ENCODE peak calls at places on chromosomes 12 and 14, in four cellular contexts. J is choroid plexus epithelial cell, Q is cardiac muscle cell, I is HL-60. L is an unnamed sample.

GRCh38 chr14:64711039-64711438 is 6.8 kb downstream of the PLEKHG3 start:
- DNase-seq in I (no peak), J (no peak), Q (no peak), L (no peak)

GRCh38 chr14:64706552-64707193 is 2.4 kb downstream of the PLEKHG3 start:
- DNase-seq in Q (no peak), J (no peak), I (no peak), L (no peak)

GRCh38 chr14:76967788-76968187 is 60.7 kb downstream of the IRF2BPL start:
- DNase-seq in Q (no peak), I (no peak), J (no peak), L (no peak)

GRCh38 chr14:72075649-72076334 is 143.6 kb downstream of the RGS6 start:
- DNase-seq in Q (no peak), I (no peak), J (no peak), L (no peak)

GRCh38 chr12:68773582-68773981 is 27.6 kb downstream of the SLC35E3 start:
- DNase-seq in Q (no peak), J (peak), I (no peak), L (no peak)

GRCh38 chr12:129076466-129077325 is 223.4 kb downstream of the GLT1D1 start:
- DNase-seq in J (no peak), Q (no peak), I (no peak), L (no peak)

GRCh38 chr12:26309646-26310045 is 114.3 kb downstream of the SSPN start:
- DNase-seq in Q (no peak), I (no peak), J (no peak), L (no peak)

GRCh38 chr12:22746720-22747119 is 121.7 kb downstream of the ETNK1 start:
- DNase-seq in J (no peak), Q (no peak), I (no peak), L (no peak)

GRCh38 chr14:91341331-91342242 is 76.0 kb downstream of the CCDC88C start:
- DNase-seq in J (no peak), I (no peak), Q (no peak), L (no peak)

DNA sequence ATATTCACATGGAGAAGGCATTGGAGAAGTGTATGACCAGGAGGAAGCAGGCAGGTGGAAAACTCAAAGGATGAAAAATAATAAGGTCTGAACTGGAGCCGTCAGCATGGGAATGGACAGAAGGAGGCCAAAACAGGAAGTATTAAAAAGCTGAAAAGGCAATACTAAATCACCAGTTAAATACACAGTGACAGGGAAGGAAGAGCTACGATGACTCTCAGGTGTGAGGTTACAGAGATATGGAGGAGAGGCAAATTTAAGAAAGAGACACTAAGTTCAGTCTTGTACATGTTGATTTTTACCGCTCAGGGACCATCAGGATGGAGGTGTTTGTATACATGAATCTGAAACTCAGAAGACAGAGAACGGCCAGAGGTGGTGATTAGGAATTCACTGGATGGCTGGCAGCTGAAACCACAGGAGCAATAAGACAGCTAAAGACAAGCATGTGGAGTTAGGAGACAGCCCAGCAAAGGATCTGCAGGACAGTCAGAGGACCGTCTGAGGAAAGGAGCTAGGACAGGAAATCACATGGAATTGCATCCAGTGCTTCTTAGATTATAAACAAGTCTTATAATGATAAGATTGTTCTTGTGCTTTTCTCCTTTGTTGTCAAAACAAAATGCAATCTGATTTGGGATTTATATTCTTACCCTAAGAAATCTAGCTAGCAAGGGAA is 33.9 kb upstream of the CDKN3 start:
- DNase-seq in I (no peak), Q (peak), J (no peak), L (no peak)
- TF ChIP-seq CTCF in I (no peak), Q (no peak), J (no peak), L (no peak)

GRCh38 chr12:50084775-50085614 is at the start of gene SMARCD1:
- DNase-seq in Q (peak), I (peak), J (peak), L (peak)
- TF ChIP-seq CTCF in Q (peak), I (peak), J (peak), L (no peak)

GRCh38 chr14:35213869-35214387 is 78.3 kb upstream of the PSMA6 start:
- DNase-seq in I (no peak), Q (peak), J (peak), L (peak)

GRCh38 chr14:35218963-35219362 is 73.2 kb upstream of the PSMA6 start:
- DNase-seq in Q (no peak), J (no peak), I (no peak), L (no peak)

GRCh38 chr14:35212471-35213142 is 79.6 kb upstream of the PSMA6 start:
- DNase-seq in Q (no peak), J (no peak), I (no peak), L (no peak)

GRCh38 chr14:35213143-35213788 is 78.9 kb upstream of the PSMA6 start:
- DNase-seq in I (no peak), Q (peak), J (no peak), L (peak)

DNA sequence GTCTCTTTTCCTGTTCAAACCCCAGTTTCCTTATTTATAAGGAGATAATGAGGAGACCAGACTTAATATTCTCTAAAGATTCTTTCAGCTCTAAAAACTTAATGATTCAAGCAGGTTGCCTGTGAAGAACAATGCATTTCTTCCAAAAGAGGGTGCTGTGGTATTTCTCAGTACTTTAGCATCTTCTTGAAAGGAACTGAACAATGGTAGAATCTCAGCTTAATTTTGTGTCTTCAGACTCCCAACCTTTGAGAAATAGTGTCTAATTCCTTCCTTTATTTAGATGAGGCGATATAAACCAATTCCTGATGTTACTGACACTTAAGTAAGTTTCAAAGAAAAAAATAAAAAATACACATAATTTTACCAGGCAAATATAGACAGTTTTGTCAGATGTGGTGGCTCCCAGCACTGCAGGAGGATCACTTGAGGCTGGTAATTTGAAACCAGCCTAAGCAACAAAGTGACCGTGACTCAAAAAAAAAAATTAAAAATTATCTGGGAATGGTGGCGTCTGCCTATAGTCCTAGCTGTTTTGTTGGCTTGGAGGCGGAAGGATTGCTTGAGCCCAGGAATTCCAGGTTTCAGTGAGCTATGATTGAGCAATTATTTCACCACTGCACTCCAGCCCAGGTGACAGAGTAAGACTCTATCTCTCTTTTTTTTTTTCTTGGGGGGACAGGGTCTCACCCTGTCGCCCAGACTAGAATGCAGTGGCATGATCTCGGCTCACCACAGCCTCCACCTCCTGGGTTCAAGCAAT is 76.9 kb upstream of the PSMA6 start:
- DNase-seq in I (no peak), J (peak), Q (peak), L (peak)
- TF ChIP-seq CTCF in I (no peak), J (peak), Q (peak), L (peak)

GRCh38 chr12:46373303-46374182 is 970 bp upstream of the SLC38A2 start:
- DNase-seq in J (peak), Q (peak), I (no peak), L (peak)
- TF ChIP-seq CTCF in J (peak), Q (peak), I (no peak), L (no peak)

DNA sequence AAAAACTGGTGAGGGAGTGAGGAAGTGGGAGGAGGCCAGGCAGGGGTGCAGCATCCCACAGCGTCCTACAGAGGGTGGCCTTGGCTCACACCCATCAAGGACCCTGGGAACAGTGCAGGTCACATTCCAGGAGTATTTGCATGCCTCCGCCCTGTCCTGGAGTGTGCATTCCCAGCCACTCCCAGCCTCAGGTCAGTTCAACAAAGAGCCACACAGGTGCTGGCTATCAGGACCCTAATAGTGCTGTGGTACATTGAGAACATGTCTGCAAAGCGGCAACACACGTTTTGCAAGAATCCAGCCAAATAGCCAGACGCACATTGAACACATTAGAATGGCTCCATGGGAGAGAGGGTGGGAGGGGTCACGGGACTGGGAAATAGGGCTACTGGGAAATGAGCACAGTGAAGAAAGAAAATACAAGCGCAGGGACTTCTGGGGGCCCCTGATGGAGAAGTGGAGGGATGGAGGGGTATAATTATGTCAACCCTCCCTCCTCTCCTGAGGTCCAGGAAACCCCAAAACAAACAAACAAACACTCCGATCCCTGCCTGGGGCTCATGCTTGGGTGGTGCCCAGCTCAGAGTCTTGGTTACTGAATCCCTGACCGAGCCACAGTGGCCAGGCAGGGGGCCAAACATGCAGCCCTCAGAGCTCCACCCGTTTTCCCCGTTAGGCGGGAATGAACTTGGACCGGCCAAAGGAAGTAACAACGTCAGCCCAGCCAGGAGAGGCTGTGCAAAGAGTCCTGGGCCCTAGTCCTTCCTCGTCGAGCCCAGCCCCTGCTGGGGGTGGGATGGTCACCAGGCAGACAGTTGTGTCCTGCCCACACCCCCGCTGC is 36.4 kb downstream of the CMKLR1 start:
- DNase-seq in I (no peak), J (peak), Q (peak), L (peak)
- TF ChIP-seq CTCF in I (no peak), J (peak), Q (no peak), L (peak)

GRCh38 chr14:38608244-38608643 is 352.4 kb upstream of the CLEC14A start:
- DNase-seq in Q (no peak), I (no peak), J (no peak), L (no peak)

GRCh38 chr14:38605193-38606114 is 349.6 kb upstream of the CLEC14A start:
- DNase-seq in J (peak), Q (peak), I (no peak), L (no peak)
- TF ChIP-seq CTCF in J (no peak), Q (no peak), I (no peak), L (peak)

GRCh38 chr12:123654129-123654701 is 16.7 kb upstream of the TCTN2 start:
- DNase-seq in Q (no peak), J (no peak), I (no peak), L (no peak)
- TF ChIP-seq CTCF in Q (no peak), J (no peak), I (no peak), L (no peak)

DNA sequence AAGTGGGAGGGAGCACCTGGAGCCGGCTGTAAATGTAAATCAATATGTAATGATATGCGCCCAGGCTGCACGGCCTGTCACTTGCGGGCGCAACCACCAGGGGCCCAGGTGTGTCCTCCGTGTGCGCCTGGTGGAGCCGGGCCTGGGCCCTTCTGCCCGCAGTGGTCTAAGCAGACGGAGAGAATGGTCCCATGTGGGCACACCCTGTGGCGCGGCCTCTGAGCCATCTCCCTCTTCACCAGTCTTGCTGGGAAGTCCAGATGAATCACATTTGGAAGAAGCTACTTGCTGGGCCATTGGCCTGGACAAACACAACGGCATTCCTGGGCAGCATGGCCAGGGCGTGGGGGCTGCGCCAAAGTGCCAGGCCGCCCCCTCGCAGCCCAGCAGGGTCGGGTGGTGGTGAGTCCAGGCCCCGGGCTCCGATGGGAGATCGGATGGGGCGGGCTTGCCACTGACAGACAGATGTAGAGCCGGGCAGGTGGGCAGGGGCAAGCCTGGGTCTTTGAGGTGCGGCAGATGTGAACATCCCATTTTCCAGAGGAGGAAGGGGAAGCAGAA is 193.2 kb upstream of the C14orf180 start:
- DNase-seq in Q (no peak), I (no peak), J (no peak), L (no peak)
- TF ChIP-seq CTCF in Q (no peak), I (no peak), J (no peak), L (no peak)

DNA sequence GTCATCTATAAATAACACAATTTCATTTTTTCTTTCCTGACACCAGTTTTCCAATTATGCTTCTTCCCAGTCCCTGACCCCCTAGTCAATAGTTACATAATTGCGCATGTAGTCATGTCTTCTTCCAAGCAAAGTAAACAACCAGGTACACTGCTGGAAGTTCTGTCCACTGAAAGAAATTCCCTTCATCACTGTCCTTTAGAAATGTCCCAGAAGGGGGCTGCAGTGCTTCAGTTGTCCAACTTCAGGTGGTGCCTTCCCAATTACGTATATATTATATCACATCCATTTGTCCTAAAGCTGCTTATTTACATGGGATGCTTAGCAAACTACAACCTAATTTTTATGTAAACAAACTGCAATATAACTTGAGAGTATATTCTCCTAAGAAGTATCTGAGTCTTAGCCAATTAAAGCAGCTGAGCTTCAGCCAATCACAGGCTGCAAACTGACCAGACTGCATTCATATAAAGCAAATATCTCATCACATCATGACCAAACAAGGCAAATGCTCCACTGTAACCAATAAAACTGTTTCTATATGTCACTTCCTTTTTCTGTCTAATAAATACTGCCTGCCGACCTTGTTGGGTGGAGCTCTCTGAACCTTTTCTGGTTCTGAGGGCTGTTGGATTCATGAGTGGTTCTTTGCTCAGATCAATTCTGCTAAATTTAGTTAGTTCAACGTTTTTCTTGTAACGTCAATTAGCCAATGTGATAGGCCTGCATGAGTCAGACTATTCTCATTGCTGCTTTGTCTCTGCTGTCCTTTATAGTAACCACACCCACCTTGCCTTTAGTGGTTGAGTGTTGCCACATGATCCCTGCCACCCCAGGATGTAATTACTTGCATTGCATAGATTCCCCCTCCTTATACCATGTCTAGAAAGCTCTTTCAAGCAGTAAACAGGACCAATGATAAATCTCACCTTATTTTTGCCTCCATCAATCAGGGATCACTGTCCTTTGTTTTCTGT is 239.3 kb downstream of the ALG10B start:
- DNase-seq in Q (no peak), I (peak), J (no peak), L (peak)
- TF ChIP-seq CTCF in Q (no peak), I (no peak), J (peak), L (no peak)

DNA sequence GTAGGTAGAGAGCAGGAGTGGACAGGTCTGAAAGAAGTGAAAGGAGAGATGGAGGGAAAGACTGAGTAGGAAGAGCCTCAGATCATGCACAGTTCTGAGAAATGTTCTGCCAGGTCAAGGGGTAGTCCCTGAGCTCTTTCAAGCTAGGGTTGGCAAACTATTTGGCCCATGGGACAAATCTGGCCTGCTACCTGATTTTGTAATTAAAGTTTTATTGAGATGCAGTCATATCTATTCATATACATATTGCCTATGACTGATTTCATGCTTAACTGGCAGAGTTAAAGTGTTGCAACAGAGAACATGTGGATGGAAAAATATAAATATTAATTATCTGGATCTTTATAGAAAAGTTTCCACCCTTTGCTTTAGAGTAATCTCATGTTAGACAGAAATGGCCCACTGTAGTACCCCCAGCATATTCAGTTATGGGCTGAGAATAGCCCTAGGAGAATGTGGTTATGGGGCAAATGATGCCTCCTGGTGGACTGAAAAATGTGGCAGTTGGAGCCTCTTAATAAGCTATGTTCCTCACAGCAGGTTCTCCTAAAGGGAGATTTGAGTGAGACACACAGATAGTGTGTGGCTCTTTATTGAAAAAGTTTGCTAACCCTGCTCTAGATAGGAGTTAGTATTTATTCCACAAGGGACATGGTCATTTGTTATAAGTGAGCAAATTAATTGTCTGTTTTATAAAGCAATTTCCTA is 476.9 kb downstream of the LRIG3 start:
- DNase-seq in Q (peak), J (peak), I (no peak), L (peak)
- TF ChIP-seq CTCF in Q (peak), J (peak), I (peak), L (peak)

L was measured in MCF 10A.